ENCODE peak calls at places on chromosomes 1 and 21, in eight cellular contexts. One of them, this sample, is unnamed.

GRCh38 chr1:55582078-55582477 is 366.9 kb upstream of the USP24 start:
- DNase-seq in A673: no peak
- DNase-seq in thoracic aorta: no peak
- DNase-seq in body of pancreas: no peak
- DNase-seq in IMR-90: no peak
- DNase-seq in tibial nerve: no peak
- DNase-seq in HAP-1: no peak
- DNase-seq in cardiac muscle cell: no peak
- DNase-seq in this sample: no peak

GRCh38 chr1:110605901-110606783 is at the start of gene KCNA2:
- DNase-seq in A673: peak; percentile 83
- DNase-seq in thoracic aorta: no peak
- DNase-seq in body of pancreas: peak; percentile 52
- DNase-seq in IMR-90: no peak
- DNase-seq in tibial nerve: no peak
- DNase-seq in HAP-1: peak; percentile 39
- DNase-seq in cardiac muscle cell: peak; percentile 46
- DNase-seq in this sample: no peak

GRCh38 chr1:183173828-183174227 is 12.2 kb upstream of the LAMC2 start:
- DNase-seq in A673: no peak
- DNase-seq in thoracic aorta: no peak
- DNase-seq in body of pancreas: no peak
- DNase-seq in IMR-90: no peak
- DNase-seq in tibial nerve: no peak
- DNase-seq in HAP-1: no peak
- DNase-seq in cardiac muscle cell: no peak
- DNase-seq in this sample: no peak

GRCh38 chr1:201542166-201543045 is 3.5 kb downstream of the NAV1 start:
- DNase-seq in A673: peak; percentile 82
- DNase-seq in thoracic aorta: no peak
- DNase-seq in body of pancreas: no peak
- DNase-seq in IMR-90: peak; percentile 84
- DNase-seq in tibial nerve: no peak
- DNase-seq in HAP-1: no peak
- DNase-seq in cardiac muscle cell: peak; percentile 70
- DNase-seq in this sample: no peak

GRCh38 chr1:27862671-27863551 is 9.4 kb upstream of the THEMIS2 start:
- DNase-seq in A673: no peak
- DNase-seq in thoracic aorta: no peak
- DNase-seq in body of pancreas: peak; percentile 85
- DNase-seq in IMR-90: peak; percentile 99
- DNase-seq in tibial nerve: peak; percentile 74
- DNase-seq in HAP-1: no peak
- DNase-seq in cardiac muscle cell: peak; percentile 98
- DNase-seq in this sample: no peak

GRCh38 chr1:245997471-245998258 is 509.4 kb downstream of the SMYD3 start:
- DNase-seq in A673: no peak
- DNase-seq in thoracic aorta: no peak
- DNase-seq in body of pancreas: peak; percentile 62
- DNase-seq in IMR-90: peak; percentile 61
- DNase-seq in tibial nerve: no peak
- DNase-seq in HAP-1: no peak
- DNase-seq in cardiac muscle cell: peak; percentile 82
- DNase-seq in this sample: no peak

GRCh38 chr1:70426154-70427131 is 15.4 kb downstream of the CTH start:
- DNase-seq in A673: no peak
- DNase-seq in thoracic aorta: no peak
- DNase-seq in body of pancreas: no peak
- DNase-seq in IMR-90: no peak
- DNase-seq in tibial nerve: no peak
- DNase-seq in HAP-1: no peak
- DNase-seq in cardiac muscle cell: no peak
- DNase-seq in this sample: no peak

GRCh38 chr1:237471377-237471776 is 419.3 kb downstream of the ZP4 start:
- DNase-seq in A673: no peak
- DNase-seq in thoracic aorta: no peak
- DNase-seq in body of pancreas: no peak
- DNase-seq in IMR-90: no peak
- DNase-seq in tibial nerve: no peak
- DNase-seq in HAP-1: no peak
- DNase-seq in cardiac muscle cell: no peak
- DNase-seq in this sample: no peak

GRCh38 chr1:92380867-92381266 is 82.0 kb downstream of the RPAP2 start:
- DNase-seq in A673: no peak
- DNase-seq in thoracic aorta: no peak
- DNase-seq in body of pancreas: no peak
- DNase-seq in IMR-90: no peak
- DNase-seq in tibial nerve: no peak
- DNase-seq in HAP-1: no peak
- DNase-seq in cardiac muscle cell: peak; percentile 25
- DNase-seq in this sample: no peak

GRCh38 chr1:17742590-17742989 is 12.5 kb upstream of the ACTL8 start:
- DNase-seq in A673: peak; percentile 8
- DNase-seq in thoracic aorta: no peak
- DNase-seq in body of pancreas: no peak
- DNase-seq in IMR-90: no peak
- DNase-seq in tibial nerve: peak; percentile 12
- DNase-seq in HAP-1: no peak
- DNase-seq in cardiac muscle cell: peak; percentile 75
- DNase-seq in this sample: no peak

GRCh38 chr1:182723195-182723594 is 38.8 kb upstream of the RGS8 start:
- DNase-seq in A673: no peak
- DNase-seq in thoracic aorta: no peak
- DNase-seq in body of pancreas: peak; percentile 43
- DNase-seq in IMR-90: no peak
- DNase-seq in tibial nerve: peak; percentile 31
- DNase-seq in HAP-1: no peak
- DNase-seq in cardiac muscle cell: peak; percentile 3
- DNase-seq in this sample: no peak

GRCh38 chr1:41861509-41862410 is 57.0 kb downstream of the HIVEP3 start:
- DNase-seq in A673: peak; percentile 53
- DNase-seq in thoracic aorta: no peak
- DNase-seq in body of pancreas: no peak
- DNase-seq in IMR-90: no peak
- DNase-seq in tibial nerve: no peak
- DNase-seq in HAP-1: no peak
- DNase-seq in cardiac muscle cell: no peak
- DNase-seq in this sample: no peak

GRCh38 chr1:59434336-59434735 is 137.4 kb downstream of the FGGY start:
- DNase-seq in A673: peak; percentile 29
- DNase-seq in thoracic aorta: no peak
- DNase-seq in body of pancreas: no peak
- DNase-seq in IMR-90: no peak
- DNase-seq in tibial nerve: no peak
- DNase-seq in HAP-1: no peak
- DNase-seq in cardiac muscle cell: no peak
- DNase-seq in this sample: no peak

GRCh38 chr1:204074274-204075115 is 1.6 kb downstream of the SOX13 start:
- DNase-seq in A673: peak; percentile 75
- DNase-seq in thoracic aorta: no peak
- DNase-seq in body of pancreas: peak; percentile 75
- DNase-seq in IMR-90: peak; percentile 52
- DNase-seq in tibial nerve: no peak
- DNase-seq in HAP-1: peak; percentile 72
- DNase-seq in cardiac muscle cell: peak; percentile 88
- DNase-seq in this sample: no peak

GRCh38 chr1:2946291-2946690 is 75.0 kb upstream of the ACTRT2 start:
- DNase-seq in A673: no peak
- DNase-seq in thoracic aorta: no peak
- DNase-seq in body of pancreas: no peak
- DNase-seq in IMR-90: no peak
- DNase-seq in tibial nerve: no peak
- DNase-seq in HAP-1: no peak
- DNase-seq in cardiac muscle cell: no peak
- DNase-seq in this sample: no peak

GRCh38 chr1:2946999-2947650 is 74.1 kb upstream of the ACTRT2 start:
- DNase-seq in A673: no peak
- DNase-seq in thoracic aorta: no peak
- DNase-seq in body of pancreas: no peak
- DNase-seq in IMR-90: no peak
- DNase-seq in tibial nerve: no peak
- DNase-seq in HAP-1: no peak
- DNase-seq in cardiac muscle cell: no peak
- DNase-seq in this sample: no peak

GRCh38 chr1:2944705-2945104 is 76.6 kb upstream of the ACTRT2 start:
- DNase-seq in A673: no peak
- DNase-seq in thoracic aorta: no peak
- DNase-seq in body of pancreas: no peak
- DNase-seq in IMR-90: no peak
- DNase-seq in tibial nerve: no peak
- DNase-seq in HAP-1: no peak
- DNase-seq in cardiac muscle cell: no peak
- DNase-seq in this sample: no peak

GRCh38 chr1:2943686-2944260 is 77.5 kb upstream of the ACTRT2 start:
- DNase-seq in A673: no peak
- DNase-seq in thoracic aorta: no peak
- DNase-seq in body of pancreas: no peak
- DNase-seq in IMR-90: no peak
- DNase-seq in tibial nerve: no peak
- DNase-seq in HAP-1: no peak
- DNase-seq in cardiac muscle cell: no peak
- DNase-seq in this sample: no peak

DNA sequence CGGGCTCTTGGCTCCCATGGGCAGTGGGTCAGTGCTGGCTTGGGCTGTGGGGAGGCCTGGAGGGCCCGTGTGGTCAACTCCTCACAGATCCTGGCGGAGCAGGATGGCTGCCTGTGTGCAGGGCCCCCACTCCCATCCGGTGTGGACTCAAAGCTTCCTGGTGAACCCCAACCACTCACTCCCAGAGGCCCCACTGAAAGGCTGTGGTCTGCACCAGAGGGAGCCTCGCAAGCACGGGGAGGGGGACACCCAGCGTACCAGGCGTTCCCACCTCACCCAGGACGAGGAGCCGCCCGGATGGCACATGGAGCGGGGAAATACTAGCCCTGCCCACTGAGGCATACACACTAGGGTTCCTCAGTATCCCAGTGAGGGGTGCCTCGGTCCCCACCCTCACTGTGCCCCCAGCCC is 75.4 kb upstream of the ACTRT2 start:
- DNase-seq in A673: no peak
- DNase-seq in thoracic aorta: no peak
- DNase-seq in body of pancreas: no peak
- DNase-seq in IMR-90: no peak
- DNase-seq in tibial nerve: no peak
- DNase-seq in HAP-1: no peak
- DNase-seq in cardiac muscle cell: no peak
- DNase-seq in this sample: no peak
- H3K9me3 ChIP-seq in A673: peaks cover 5% of the 10 kb centered on the region
- H3K9me3 ChIP-seq in thoracic aorta: peaks cover 3% of the 10 kb centered on the region
- H3K9me3 ChIP-seq in body of pancreas: no peaks in the 10 kb centered on the region
- H3K9me3 ChIP-seq in IMR-90: peaks cover 54% of the 10 kb centered on the region
- H3K9me3 ChIP-seq in tibial nerve: peaks cover 18% of the 10 kb centered on the region
- H3K9me3 ChIP-seq in HAP-1: no peaks in the 10 kb centered on the region
- H3K9me3 ChIP-seq in cardiac muscle cell: no peaks in the 10 kb centered on the region
- H3K9me3 ChIP-seq in this sample: no peaks in the 10 kb centered on the region

GRCh38 chr1:152613511-152613910 is at the start of gene LCE3B:
- DNase-seq in A673: no peak
- DNase-seq in thoracic aorta: no peak
- DNase-seq in body of pancreas: no peak
- DNase-seq in IMR-90: no peak
- DNase-seq in tibial nerve: no peak
- DNase-seq in HAP-1: no peak
- DNase-seq in cardiac muscle cell: no peak
- DNase-seq in this sample: no peak
- H3K9me3 ChIP-seq in A673: peaks cover 2% of the 10 kb centered on the region
- H3K9me3 ChIP-seq in thoracic aorta: no peaks in the 10 kb centered on the region
- H3K9me3 ChIP-seq in body of pancreas: peaks cover under 1% of the 10 kb centered on the region
- H3K9me3 ChIP-seq in IMR-90: no peaks in the 10 kb centered on the region
- H3K9me3 ChIP-seq in tibial nerve: peaks cover 14% of the 10 kb centered on the region
- H3K9me3 ChIP-seq in HAP-1: no peaks in the 10 kb centered on the region
- H3K9me3 ChIP-seq in cardiac muscle cell: peaks cover 4% of the 10 kb centered on the region
- H3K9me3 ChIP-seq in this sample: no peaks in the 10 kb centered on the region

GRCh38 chr1:155694167-155694566 is 5.3 kb downstream of the DAP3 start:
- DNase-seq in A673: no peak
- DNase-seq in thoracic aorta: no peak
- DNase-seq in body of pancreas: no peak
- DNase-seq in IMR-90: no peak
- DNase-seq in tibial nerve: no peak
- DNase-seq in HAP-1: no peak
- DNase-seq in cardiac muscle cell: no peak
- DNase-seq in this sample: no peak
- H3K9me3 ChIP-seq in A673: peaks cover 14% of the 10 kb centered on the region
- H3K9me3 ChIP-seq in thoracic aorta: no peaks in the 10 kb centered on the region
- H3K9me3 ChIP-seq in body of pancreas: no peaks in the 10 kb centered on the region
- H3K9me3 ChIP-seq in IMR-90: no peaks in the 10 kb centered on the region
- H3K9me3 ChIP-seq in tibial nerve: no peaks in the 10 kb centered on the region
- H3K9me3 ChIP-seq in HAP-1: peaks cover 3% of the 10 kb centered on the region
- H3K9me3 ChIP-seq in cardiac muscle cell: no peaks in the 10 kb centered on the region
- H3K9me3 ChIP-seq in this sample: no peaks in the 10 kb centered on the region

GRCh38 chr21:10430007-10430406 is 91.4 kb upstream of the TPTE start:
- DNase-seq in A673: no peak
- DNase-seq in thoracic aorta: no peak
- DNase-seq in body of pancreas: no peak
- DNase-seq in IMR-90: no peak
- DNase-seq in tibial nerve: no peak
- DNase-seq in HAP-1: no peak
- DNase-seq in cardiac muscle cell: no peak
- DNase-seq in this sample: no peak

DNA sequence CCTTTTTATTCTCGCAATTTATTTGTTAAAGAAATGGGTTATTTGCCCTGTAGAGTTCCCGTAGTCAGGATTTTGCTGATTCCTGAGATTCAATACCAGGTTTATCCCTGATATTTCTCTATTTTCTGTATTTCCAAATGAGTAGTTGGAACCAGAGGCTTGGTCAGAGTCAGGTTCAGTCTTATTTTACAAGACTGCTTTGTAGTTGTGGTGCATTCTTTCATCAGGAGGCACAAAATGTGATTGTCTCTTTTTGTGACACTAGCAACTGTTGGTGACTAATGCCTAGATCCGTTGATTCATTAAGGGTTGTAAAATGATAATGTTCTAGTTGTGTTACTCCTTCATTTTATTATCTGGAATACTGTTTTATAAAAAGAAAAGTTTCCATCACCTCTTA is 95.5 kb upstream of the TPTE start:
- DNase-seq in A673: no peak
- DNase-seq in thoracic aorta: no peak
- DNase-seq in body of pancreas: no peak
- DNase-seq in IMR-90: no peak
- DNase-seq in tibial nerve: no peak
- DNase-seq in HAP-1: no peak
- DNase-seq in cardiac muscle cell: no peak
- DNase-seq in this sample: no peak
- H3K9me3 ChIP-seq in A673: peaks cover 82% of the 10 kb centered on the region
- H3K9me3 ChIP-seq in thoracic aorta: peaks cover 14% of the 10 kb centered on the region
- H3K9me3 ChIP-seq in body of pancreas: no peaks in the 10 kb centered on the region
- H3K9me3 ChIP-seq in IMR-90: peaks cover 41% of the 10 kb centered on the region
- H3K9me3 ChIP-seq in tibial nerve: peaks cover 20% of the 10 kb centered on the region
- H3K9me3 ChIP-seq in HAP-1: peaks cover 22% of the 10 kb centered on the region
- H3K9me3 ChIP-seq in cardiac muscle cell: peaks cover 28% of the 10 kb centered on the region
- H3K9me3 ChIP-seq in this sample: peaks cover 4% of the 10 kb centered on the region

GRCh38 chr1:49225464-49225863 is 448.8 kb upstream of the BEND5 start:
- DNase-seq in A673: no peak
- DNase-seq in thoracic aorta: no peak
- DNase-seq in body of pancreas: peak; percentile 40
- DNase-seq in IMR-90: no peak
- DNase-seq in tibial nerve: no peak
- DNase-seq in HAP-1: no peak
- DNase-seq in cardiac muscle cell: no peak
- DNase-seq in this sample: no peak

GRCh38 chr1:49229555-49229954 is 452.9 kb upstream of the BEND5 start:
- DNase-seq in A673: no peak
- DNase-seq in thoracic aorta: no peak
- DNase-seq in body of pancreas: peak; percentile 27
- DNase-seq in IMR-90: no peak
- DNase-seq in tibial nerve: no peak
- DNase-seq in HAP-1: no peak
- DNase-seq in cardiac muscle cell: no peak
- DNase-seq in this sample: no peak

GRCh38 chr1:49226758-49227157 is 450.1 kb upstream of the BEND5 start:
- DNase-seq in A673: no peak
- DNase-seq in thoracic aorta: no peak
- DNase-seq in body of pancreas: no peak
- DNase-seq in IMR-90: no peak
- DNase-seq in tibial nerve: no peak
- DNase-seq in HAP-1: no peak
- DNase-seq in cardiac muscle cell: no peak
- DNase-seq in this sample: no peak
- H3K9me3 ChIP-seq in A673: no peaks in the 10 kb centered on the region
- H3K9me3 ChIP-seq in thoracic aorta: no peaks in the 10 kb centered on the region
- H3K9me3 ChIP-seq in body of pancreas: no peaks in the 10 kb centered on the region
- H3K9me3 ChIP-seq in IMR-90: peaks cover 11% of the 10 kb centered on the region
- H3K9me3 ChIP-seq in tibial nerve: no peaks in the 10 kb centered on the region
- H3K9me3 ChIP-seq in HAP-1: no peaks in the 10 kb centered on the region
- H3K9me3 ChIP-seq in cardiac muscle cell: peaks cover 4% of the 10 kb centered on the region
- H3K9me3 ChIP-seq in this sample: no peaks in the 10 kb centered on the region

This sample was measured in T-helper 17 cell.